ENCODE peak calls at places on chromosome 9, in four cellular contexts. R is A549, C is HCT116, M is HepG2. S is an unnamed sample.

GRCh38 chr9:28539432-28539831 is 966.2 kb upstream of the C9orf72 start:
- DNase-seq in R (no peak), C (no peak), M (no peak), S (no peak)

GRCh38 chr9:26723486-26723885 is 169.1 kb downstream of the CAAP1 start:
- DNase-seq in R (peak; percentile 70), C (peak; percentile 55), M (peak; percentile 20), S (peak; percentile 4)

GRCh38 chr9:98399950-98400683 is 144.7 kb upstream of the TBC1D2 start:
- DNase-seq in R (no peak), C (no peak), M (no peak), S (no peak)

GRCh38 chr9:118630931-118631595 is 738.2 kb downstream of the BRINP1 start:
- DNase-seq in R (no peak), C (no peak), M (no peak), S (no peak)

GRCh38 chr9:114238471-114238870 is 83.1 kb downstream of the COL27A1 start:
- DNase-seq in R (no peak), C (no peak), M (no peak), S (no peak)

GRCh38 chr9:16257604-16258003 is 612.9 kb downstream of the BNC2 start:
- DNase-seq in R (peak; percentile 29), C (no peak), M (no peak), S (peak; percentile 24)

GRCh38 chr9:23842531-23843129 is 16.6 kb upstream of the ELAVL2 start:
- DNase-seq in R (no peak), C (no peak), M (no peak), S (no peak)

GRCh38 chr9:23741304-23741800 is 84.7 kb downstream of the ELAVL2 start:
- DNase-seq in R (no peak), C (no peak), M (no peak), S (no peak)

GRCh38 chr9:92439921-92440750 is 15.9 kb upstream of the OMD start:
- DNase-seq in R (no peak), C (no peak), M (no peak), S (no peak)

GRCh38 chr9:15433661-15434060 is 11.0 kb downstream of the SNAPC3 start:
- DNase-seq in R (no peak), C (no peak), M (no peak), S (no peak)

DNA sequence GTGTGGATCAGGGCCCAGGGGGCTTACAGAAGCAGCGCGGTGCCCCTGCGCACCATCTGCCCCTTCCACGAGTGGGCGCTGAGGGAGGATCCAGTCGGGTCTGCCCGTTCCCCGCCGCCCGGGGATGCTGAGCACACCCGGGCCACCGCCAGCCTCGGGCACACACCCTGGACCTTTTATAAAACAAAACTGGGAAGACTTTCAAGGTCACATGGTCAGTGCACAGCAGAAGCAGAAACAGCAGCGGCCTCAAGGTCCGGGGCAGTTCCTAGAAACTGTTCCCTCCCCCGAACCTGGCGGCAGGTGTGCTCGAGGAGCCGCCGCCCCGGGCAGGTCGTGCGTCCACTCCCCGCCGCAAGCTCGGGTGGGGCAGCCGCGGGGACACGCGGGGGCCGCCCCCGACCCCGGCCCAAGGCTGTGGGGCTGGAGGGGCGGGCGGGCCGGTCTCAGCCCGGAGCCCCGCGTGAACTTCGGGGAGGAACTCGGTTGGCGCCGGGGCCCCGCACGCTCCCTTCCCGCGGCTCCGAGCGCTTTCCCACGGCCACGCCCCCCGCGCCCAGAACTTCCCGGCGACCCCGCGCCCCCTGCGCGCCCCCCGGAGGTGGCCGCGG is 619 bp upstream of the PPP1R26 start:
- DNase-seq in R (peak; percentile 51), C (no peak), M (peak; percentile 45), S (no peak)
- TF ChIP-seq POLR2A in R (no peak), C (no peak), M (peak; percentile 30), S (no peak)

GRCh38 chr9:20253635-20254034 is 368.7 kb downstream of the MLLT3 start:
- DNase-seq in R (no peak), C (no peak), M (no peak), S (no peak)
- TF ChIP-seq MAX in R (no peak), C (no peak), M (no peak), S (no peak)

GRCh38 chr9:5625916-5626315 is 3.0 kb upstream of the RIC1 start:
- DNase-seq in R (no peak), C (no peak), M (no peak), S (peak; percentile 44)

GRCh38 chr9:5628183-5628529 is 751 bp upstream of the RIC1 start:
- DNase-seq in R (no peak), C (no peak), M (no peak), S (no peak)

GRCh38 chr9:5628530-5629311 is at the start of gene RIC1:
- DNase-seq in R (peak; percentile 92), C (peak; percentile 83), M (peak; percentile 81), S (peak; percentile 99)

GRCh38 chr9:5624655-5625054 is 4.3 kb upstream of the RIC1 start:
- DNase-seq in R (no peak), C (no peak), M (no peak), S (no peak)

GRCh38 chr9:5626727-5627634 is 1.9 kb upstream of the RIC1 start:
- DNase-seq in R (peak; percentile 17), C (no peak), M (no peak), S (peak; percentile 99)
- TF ChIP-seq POLR2A in R (no peak), C (no peak), M (no peak), S (peak; percentile 35)

GRCh38 chr9:94207781-94208180 is 51.3 kb upstream of the ZNF169 start:
- DNase-seq in R (no peak), C (no peak), M (no peak), S (no peak)

GRCh38 chr9:94210616-94211603 is 48.2 kb upstream of the ZNF169 start:
- DNase-seq in R (no peak), C (no peak), M (no peak), S (no peak)

GRCh38 chr9:94213513-94214124 is 45.5 kb upstream of the ZNF169 start:
- DNase-seq in R (peak; percentile 80), C (peak; percentile 71), M (peak; percentile 68), S (peak; percentile 85)

GRCh38 chr9:94212531-94212930 is 46.6 kb upstream of the ZNF169 start:
- DNase-seq in R (no peak), C (no peak), M (no peak), S (no peak)

GRCh38 chr9:94212091-94212490 is 47.0 kb upstream of the ZNF169 start:
- DNase-seq in R (no peak), C (no peak), M (no peak), S (no peak)
- TF ChIP-seq MAX in R (no peak), C (no peak), M (no peak), S (no peak)

GRCh38 chr9:89496645-89497044 is 1.3 kb downstream of the SEMA4D start:
- DNase-seq in R (no peak), C (no peak), M (no peak), S (no peak)

GRCh38 chr9:89497978-89498844 is at the start of gene SEMA4D:
- DNase-seq in R (peak; percentile 70), C (peak; percentile 53), M (no peak), S (peak; percentile 85)

GRCh38 chr9:89495824-89496555 is 1.9 kb downstream of the SEMA4D start:
- DNase-seq in R (no peak), C (no peak), M (no peak), S (no peak)

GRCh38 chr9:89498845-89499480 is 1.1 kb upstream of the SEMA4D start:
- DNase-seq in R (no peak), C (no peak), M (no peak), S (peak; percentile 87)

GRCh38 chr9:89497181-89497963 is 541 bp downstream of the SEMA4D start:
- DNase-seq in R (no peak), C (no peak), M (no peak), S (peak; percentile 35)
- TF ChIP-seq POLR2A in R (no peak), C (no peak), M (no peak), S (no peak)

GRCh38 chr9:116939605-116940004 is 252.5 kb downstream of the TRIM32 start:
- DNase-seq in R (no peak), C (no peak), M (no peak), S (no peak)
- TF ChIP-seq MAX in R (no peak), C (no peak), M (no peak), S (no peak)

GRCh38 chr9:111482656-111483418 is 1.3 kb downstream of the ECPAS start:
- DNase-seq in R (peak; percentile 73), C (no peak), M (peak; percentile 57), S (peak; percentile 82)

GRCh38 chr9:111484564-111484878 is 338 bp upstream of the ECPAS start:
- DNase-seq in R (no peak), C (no peak), M (no peak), S (no peak)

GRCh38 chr9:111483419-111483861 is 743 bp downstream of the ECPAS start:
- DNase-seq in R (no peak), C (no peak), M (peak; percentile 6), S (peak; percentile 69)

GRCh38 chr9:111481885-111482636 is 2.1 kb downstream of the ECPAS start:
- DNase-seq in R (peak; percentile 27), C (no peak), M (peak; percentile 62), S (peak; percentile 46)

DNA sequence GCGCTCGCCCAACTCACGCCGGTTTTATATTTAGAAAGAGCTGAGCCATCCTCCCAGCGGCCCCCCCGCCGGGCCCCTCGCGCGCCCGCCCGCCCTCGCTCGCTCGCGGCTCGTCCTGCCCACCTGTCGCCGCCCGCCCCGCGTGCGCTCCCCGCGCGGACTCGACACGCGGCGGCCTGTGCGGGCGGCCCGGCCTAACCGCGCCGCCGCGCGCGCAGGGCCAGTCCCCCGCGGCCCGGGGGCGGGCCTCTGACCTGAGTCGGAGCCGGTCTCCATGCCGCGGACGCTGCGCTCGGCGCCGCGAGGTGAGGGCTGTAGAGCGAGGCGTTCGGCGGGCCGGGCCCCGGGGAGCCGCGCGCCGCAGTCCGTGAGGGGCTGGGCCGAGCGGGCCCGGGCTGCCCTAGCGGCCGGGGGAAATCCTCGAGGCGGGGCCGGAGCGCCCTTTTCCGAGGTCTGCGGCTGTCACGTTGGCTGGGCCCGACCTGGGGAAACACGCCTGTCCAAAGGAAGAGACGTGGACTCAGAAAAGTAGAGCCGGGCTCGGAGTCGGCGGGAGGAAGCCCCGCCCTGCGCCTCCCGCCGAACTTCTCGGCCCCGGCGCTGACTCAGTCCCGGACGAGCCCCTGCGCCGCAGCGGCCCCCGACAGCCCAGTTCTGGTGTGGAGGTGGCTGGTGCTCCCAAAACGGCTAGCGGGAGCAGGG is at the start of gene ECPAS:
- DNase-seq in R (peak; percentile 88), C (peak; percentile 63), M (peak; percentile 74), S (peak; percentile 86)
- TF ChIP-seq POLR2A in R (peak; percentile 58), C (peak; percentile 24), M (peak; percentile 70), S (peak; percentile 65)